ENCODE peak calls at places on chromosomes 16 and 17, in nine cellular contexts. W, N, U, B, V, F, J, G and Z are unnamed samples.

GRCh38 chr17:17768415-17769088 is 68.2 kb downstream of the SREBF1 start:
- DNase-seq in G (no peak), W (no peak), F (no peak), N (no peak), J (no peak), B (no peak), V (no peak), U (no peak), Z (no peak)

GRCh38 chr17:31754239-31754945 is 104.7 kb downstream of the COPRS start:
- DNase-seq in J (no peak), W (no peak), N (no peak), V (no peak), F (no peak), U (no peak), G (no peak), B (no peak), Z (no peak)

GRCh38 chr16:57567691-57568090 is 25.2 kb downstream of the ADGRG5 start:
- DNase-seq in N (no peak), B (no peak), J (no peak), W (no peak), V (no peak), U (no peak), G (no peak), F (no peak), Z (no peak)

GRCh38 chr17:19376799-19377198 is 1.5 kb upstream of the MAPK7 start:
- DNase-seq in F (peak), B (no peak), G (no peak), U (no peak), W (no peak), N (peak), V (no peak), J (no peak), Z (no peak)

GRCh38 chr16:77273-77806 is 685 bp upstream of the MPG start:
- DNase-seq in G (peak), N (peak), B (peak), J (no peak), F (peak), U (peak), W (peak), V (peak), Z (peak)

GRCh38 chr17:50199651-50200446 is 1.6 kb downstream of the COL1A1 start:
- DNase-seq in J (peak), V (peak), U (peak), W (peak), G (peak), F (peak), B (peak), N (peak), Z (peak)

GRCh38 chr16:64363039-64363438 is 758.8 kb downstream of the CDH11 start:
- DNase-seq in N (no peak), W (no peak), U (no peak), J (no peak), B (no peak), V (no peak), G (no peak), F (no peak), Z (no peak)

GRCh38 chr17:48502312-48502711 is 28.5 kb downstream of the HOXB1 start:
- DNase-seq in B (no peak), W (no peak), G (no peak), U (no peak), J (no peak), V (no peak), N (no peak), F (no peak), Z (no peak)

GRCh38 chr16:12319464-12320030 is 343.0 kb downstream of the SNX29 start:
- DNase-seq in N (peak), W (no peak), V (no peak), B (no peak), F (peak), J (no peak), U (no peak), G (no peak), Z (no peak)

GRCh38 chr17:59707971-59708425 is 544 bp downstream of the VMP1 start:
- DNase-seq in B (no peak), V (no peak), W (no peak), U (no peak), G (no peak), J (no peak), N (no peak), F (peak), Z (no peak)

GRCh38 chr16:19649980-19650379 is 68.0 kb downstream of the KNOP1 start:
- DNase-seq in V (no peak), U (no peak), J (no peak), W (no peak), G (no peak), B (no peak), N (no peak), F (peak), Z (no peak)

GRCh38 chr17:20228410-20228809 is 219.3 kb downstream of the SPECC1 start:
- DNase-seq in B (no peak), U (no peak), W (no peak), N (no peak), G (no peak), V (no peak), J (no peak), F (no peak), Z (no peak)

GRCh38 chr16:80806957-80807356 is 2.6 kb upstream of the CDYL2 start:
- DNase-seq in B (no peak), F (no peak), U (no peak), G (no peak), V (peak), J (no peak), W (peak), N (no peak), Z (no peak)

GRCh38 chr17:81336930-81337325 is 41.8 kb upstream of the SLC38A10 start:
- DNase-seq in F (no peak), G (no peak), B (no peak), J (no peak), U (no peak), W (no peak), N (no peak), V (no peak), Z (no peak)

GRCh38 chr17:37025847-37026533 is 77.2 kb downstream of the AATF start:
- DNase-seq in N (no peak), G (peak), W (no peak), V (no peak), J (no peak), U (no peak), F (no peak), B (no peak), Z (no peak)

GRCh38 chr16:59047114-59047513 is 313.0 kb upstream of the GOT2 start:
- DNase-seq in W (no peak), N (no peak), F (no peak), G (no peak), B (no peak), V (no peak), J (no peak), U (no peak), Z (no peak)